ENCODE peak calls at places on chromosome 14, in seven cellular contexts. P is brain microvascular endothelial cell, L is heart left ventricle, W is left ventricle myocardium inferior, Z is astrocyte of the spinal cord, N is tibial artery, C is choroid plexus epithelial cell. X is an unnamed sample.

GRCh38 chr14:67573268-67574010 is 26.6 kb downstream of the PIGH start:
- DNase-seq in C (no peak), L (no peak), W (no peak), P (no peak), Z (no peak), N (peak), X (no peak)

GRCh38 chr14:81390706-81391105 is 9.4 kb downstream of the STON2 start:
- DNase-seq in N (no peak), C (no peak), W (no peak), P (no peak), L (no peak), Z (no peak), X (peak)

GRCh38 chr14:103057372-103058208 is at the start of gene CDC42BPB:
- DNase-seq in P (peak), N (peak), C (peak), Z (peak), W (peak), L (peak), X (peak)

GRCh38 chr14:59028476-59029202 is 159.8 kb upstream of the DAAM1 start:
- DNase-seq in P (peak), N (no peak), L (peak), C (peak), Z (peak), W (peak), X (peak)

GRCh38 chr14:105861985-105862465 is 335.6 kb downstream of the TMEM121 start:
- DNase-seq in N (peak), P (no peak), L (peak), W (peak), Z (no peak), C (no peak), X (no peak)

GRCh38 chr14:66087231-66087630 is 398.9 kb upstream of the CCDC196 start:
- DNase-seq in Z (peak), P (no peak), C (peak), N (no peak), W (no peak), L (no peak), X (peak)

GRCh38 chr14:58898655-58899316 is 261.0 kb downstream of the DACT1 start:
- DNase-seq in N (no peak), Z (peak), C (peak), P (peak), L (no peak), W (no peak), X (peak)

GRCh38 chr14:57390806-57391562 is 598 bp downstream of the NAA30 start:
- DNase-seq in L (peak), C (peak), N (peak), W (peak), P (no peak), Z (peak), X (peak)

GRCh38 chr14:51071851-51072250 is 23.1 kb downstream of the TRIM9 start:
- DNase-seq in N (no peak), P (no peak), W (no peak), Z (no peak), C (peak), L (no peak), X (peak)

GRCh38 chr14:92173668-92174067 is 51.9 kb downstream of the CPSF2 start:
- DNase-seq in Z (peak), L (no peak), N (no peak), P (peak), C (peak), W (no peak), X (peak)

GRCh38 chr14:64391113-64391725 is 3.1 kb downstream of the MTHFD1 start:
- DNase-seq in L (no peak), W (no peak), P (no peak), N (no peak), Z (no peak), C (no peak), X (no peak)

GRCh38 chr14:41137741-41138140 is 468.9 kb upstream of the LRFN5 start:
- DNase-seq in W (no peak), N (no peak), C (no peak), Z (no peak), P (no peak), L (no peak), X (no peak)

GRCh38 chr14:95003099-95003960 is 154.0 kb downstream of the DICER1 start:
- DNase-seq in N (no peak), Z (no peak), C (no peak), W (no peak), L (no peak), P (no peak), X (no peak)

GRCh38 chr14:103232831-103233319 is 101.2 kb upstream of the EIF5 start:
- DNase-seq in Z (no peak), N (peak), P (no peak), C (no peak), W (no peak), L (no peak), X (no peak)

GRCh38 chr14:56170028-56170427 is 51.8 kb downstream of the PELI2 start:
- DNase-seq in C (peak), P (no peak), N (no peak), L (no peak), Z (no peak), W (no peak), X (no peak)

GRCh38 chr14:54683882-54684794 is 117.2 kb downstream of the SAMD4A start:
- DNase-seq in L (peak), N (peak), C (peak), Z (peak), W (peak), P (peak), X (peak)

GRCh38 chr14:73759183-73759713 is 45.1 kb upstream of the PNMA1 start:
- DNase-seq in W (peak), P (no peak), L (peak), N (peak), Z (peak), C (peak), X (peak)

GRCh38 chr14:52678591-52678990 is 16.8 kb downstream of the ERO1A start:
- DNase-seq in L (no peak), Z (no peak), C (no peak), P (no peak), N (no peak), W (no peak), X (no peak)

GRCh38 chr14:68789002-68789797 is 3.7 kb downstream of the ZFP36L1 start:
- DNase-seq in W (peak), C (peak), P (peak), L (peak), N (peak), Z (peak), X (peak)

GRCh38 chr14:32043624-32044023 is 33.5 kb upstream of the ARHGAP5 start:
- DNase-seq in W (no peak), Z (no peak), P (no peak), N (no peak), C (no peak), L (no peak), X (no peak)

GRCh38 chr14:88895116-88895515 is 70.7 kb downstream of the TTC8 start:
- DNase-seq in Z (peak), P (peak), N (no peak), W (no peak), L (no peak), C (peak), X (peak)

GRCh38 chr14:75452324-75452723 is 24.5 kb downstream of the JDP2 start:
- DNase-seq in N (no peak), L (no peak), P (no peak), W (peak), Z (peak), C (peak), X (peak)

GRCh38 chr14:75450381-75451276 is 22.8 kb downstream of the JDP2 start:
- DNase-seq in W (peak), C (peak), L (peak), P (no peak), N (no peak), Z (peak), X (no peak)

GRCh38 chr14:75454963-75455546 is 27.2 kb downstream of the JDP2 start:
- DNase-seq in W (peak), N (peak), C (peak), L (peak), Z (peak), P (peak), X (peak)

GRCh38 chr14:75453817-75454434 is 26.1 kb downstream of the JDP2 start:
- DNase-seq in Z (no peak), L (no peak), C (no peak), W (no peak), P (no peak), N (no peak), X (no peak)

GRCh38 chr14:75452900-75453816 is 25.3 kb downstream of the JDP2 start:
- DNase-seq in Z (peak), L (peak), P (peak), W (peak), N (peak), C (peak), X (peak)
- TF ChIP-seq CTCF in Z (no peak), L (no peak), P (no peak), W (no peak), N (no peak), C (no peak), X (no peak)

DNA sequence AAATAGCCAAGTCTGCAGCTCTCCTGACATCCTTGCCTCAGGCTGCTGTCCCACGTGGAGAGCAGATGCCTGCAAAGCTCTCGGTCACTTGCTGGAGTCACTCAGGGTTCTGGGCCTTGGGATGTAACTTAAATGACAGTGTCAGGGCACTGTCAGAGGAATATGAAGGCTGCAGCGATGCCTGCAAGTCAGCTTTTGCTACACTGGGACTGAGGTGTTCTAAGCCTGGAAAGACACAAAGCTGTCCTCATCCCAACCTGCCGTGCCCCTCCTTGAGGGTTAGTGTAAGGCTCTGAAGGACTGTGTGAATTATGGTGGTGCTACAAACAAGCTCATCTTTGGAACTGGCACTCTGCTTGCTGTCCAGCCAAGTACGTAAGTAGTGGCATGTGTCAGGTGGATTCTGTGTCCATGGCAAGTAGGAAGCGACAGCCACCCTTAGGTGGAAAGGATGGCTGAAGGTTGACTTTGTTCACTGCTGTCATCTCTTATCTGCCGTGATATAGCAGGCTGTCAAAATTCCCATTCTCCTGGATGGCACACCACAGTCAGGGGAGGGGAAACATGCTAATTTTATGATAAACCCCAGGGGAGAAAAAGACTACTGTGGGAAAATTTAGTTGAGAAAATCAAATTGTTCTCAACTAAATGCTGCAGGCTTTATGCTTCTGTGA is 79.9 kb downstream of the DAD1 start:
- DNase-seq in Z (no peak), C (no peak), N (no peak), P (no peak), W (no peak), L (no peak), X (no peak)
- H3K4me3 ChIP-seq in Z (no peak), C (no peak), N (no peak), P (no peak), W (no peak), L (no peak), X (no peak)

GRCh38 chr14:79256311-79256879 is 954.9 kb downstream of the DIO2 start:
- DNase-seq in N (no peak), C (no peak), W (no peak), L (no peak), Z (no peak), P (no peak), X (no peak)
- TF ChIP-seq CTCF in N (no peak), C (no peak), W (no peak), L (no peak), Z (no peak), P (peak), X (no peak)

GRCh38 chr14:93230539-93230938 is 23.5 kb downstream of the UBR7 start:
- DNase-seq in L (no peak), Z (no peak), C (no peak), W (no peak), P (no peak), N (no peak), X (no peak)
- H3K4me3 ChIP-seq in L (no peak), Z (no peak), C (no peak), W (peak), P (no peak), N (no peak), X (no peak)

GRCh38 chr14:97058071-97058470 is 260.9 kb downstream of the VRK1 start:
- DNase-seq in L (no peak), W (no peak), C (no peak), N (no peak), P (no peak), Z (no peak), X (no peak)

GRCh38 chr14:97057238-97057637 is 260.1 kb downstream of the VRK1 start:
- DNase-seq in N (no peak), P (no peak), L (no peak), W (no peak), Z (no peak), C (no peak), X (no peak)

GRCh38 chr14:97053941-97054340 is 256.8 kb downstream of the VRK1 start:
- DNase-seq in W (no peak), Z (no peak), P (no peak), L (no peak), C (no peak), N (no peak), X (no peak)

GRCh38 chr14:97058589-97058988 is 261.4 kb downstream of the VRK1 start:
- DNase-seq in Z (no peak), C (no peak), L (no peak), W (no peak), N (no peak), P (no peak), X (no peak)

DNA sequence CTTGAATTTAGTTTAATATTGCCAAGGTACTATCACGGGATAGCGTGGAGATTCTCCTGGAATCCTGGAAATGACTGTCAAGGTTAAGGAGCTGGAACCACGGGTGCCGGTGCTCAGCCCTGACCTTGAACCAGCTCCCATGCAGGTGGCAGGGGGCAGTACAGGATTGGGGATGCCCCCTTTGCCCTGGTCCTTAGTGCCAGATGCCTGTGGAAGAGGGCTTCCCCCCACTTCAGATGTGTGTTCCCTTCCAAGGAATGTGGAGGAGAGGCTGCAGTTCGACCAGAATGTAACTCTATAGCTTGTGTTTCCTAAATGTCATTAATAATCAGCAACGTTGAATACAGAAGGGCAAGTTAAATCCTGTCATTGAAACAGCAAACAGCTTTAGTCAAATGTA is 258.9 kb downstream of the VRK1 start:
- DNase-seq in Z (no peak), P (no peak), L (no peak), C (no peak), N (no peak), W (no peak), X (no peak)
- TF ChIP-seq CTCF in Z (no peak), P (no peak), L (no peak), C (no peak), N (no peak), W (no peak), X (no peak)

DNA sequence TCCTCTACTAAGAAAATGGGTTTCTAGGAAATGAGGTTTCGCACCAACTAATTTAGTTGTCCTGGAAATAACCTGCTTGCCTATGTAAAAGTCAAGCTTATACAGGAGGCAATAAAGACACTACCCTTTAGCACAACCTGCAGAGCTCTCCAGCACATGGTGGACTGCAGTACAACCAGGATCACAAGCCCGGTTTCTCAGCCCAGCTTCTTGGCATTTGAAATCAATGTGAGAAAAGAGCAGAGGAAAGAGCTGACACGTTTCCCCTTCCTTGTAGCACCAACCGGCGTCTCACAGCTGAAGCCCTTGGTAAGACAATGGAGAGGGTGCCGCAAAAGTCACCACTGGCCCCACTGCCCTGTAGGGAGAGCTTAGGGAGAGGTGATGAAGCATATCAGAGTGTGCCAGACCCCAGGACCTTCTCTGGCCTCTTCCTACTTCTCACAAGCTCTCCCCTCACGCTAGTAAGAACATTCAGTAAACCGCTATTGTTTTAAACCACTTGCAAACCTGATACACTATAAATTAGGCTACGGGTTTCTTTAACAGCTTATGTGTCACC is 8.6 kb downstream of the SPTLC2 start:
- DNase-seq in C (no peak), P (no peak), Z (no peak), N (no peak), L (peak), W (no peak), X (no peak)
- H3K4me3 ChIP-seq in C (no peak), P (no peak), Z (no peak), N (no peak), L (no peak), W (no peak), X (no peak)

DNA sequence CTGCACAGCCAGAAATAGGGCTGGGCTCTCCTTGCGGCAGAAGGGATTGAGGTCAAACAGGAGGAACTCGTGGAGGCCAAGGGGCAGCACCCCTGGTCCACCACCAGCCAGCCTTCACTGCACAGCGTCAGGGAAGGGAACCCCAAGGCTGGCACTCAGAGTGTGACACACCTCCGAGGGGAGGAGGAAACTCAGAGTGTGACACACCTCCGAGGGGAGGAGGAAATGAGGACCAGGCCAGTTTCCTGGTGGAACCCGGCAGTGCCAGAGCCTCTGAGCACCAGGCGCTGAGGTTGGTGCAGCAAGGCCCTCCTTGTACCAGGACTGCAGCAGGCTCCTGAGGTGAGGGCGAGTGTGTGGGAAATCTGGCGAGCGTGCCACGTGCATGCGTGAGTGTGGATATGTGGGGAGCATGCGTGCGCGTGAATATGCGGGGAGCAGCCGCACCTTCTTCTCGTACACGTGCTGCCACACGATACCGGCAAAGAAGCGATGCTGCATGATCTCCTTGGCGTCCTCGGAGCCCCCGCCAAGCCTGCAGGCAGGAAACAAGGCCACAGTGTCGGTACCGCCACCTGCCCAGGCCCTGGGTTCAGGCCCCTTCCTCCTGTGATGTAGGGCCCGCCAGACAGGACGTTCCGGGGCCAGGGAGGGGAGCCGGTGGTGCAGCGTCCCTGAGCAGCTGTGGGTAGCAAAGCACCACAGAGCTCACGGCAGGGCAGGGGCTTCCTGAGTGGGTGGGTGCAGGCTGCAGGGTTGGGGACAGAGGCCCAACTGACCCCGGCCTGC is 19.2 kb downstream of the SIVA1 start:
- DNase-seq in C (no peak), W (no peak), Z (no peak), L (no peak), N (no peak), P (no peak), X (no peak)
- TF ChIP-seq CTCF in C (no peak), W (no peak), Z (no peak), L (no peak), N (no peak), P (no peak), X (no peak)

X was measured in cardiac fibroblast.